ENCODE peak calls at places on chromosomes 2 and 18, in four cellular contexts. One of them, this sample, is unnamed.

GRCh38 chr2:204064119-204064518 is 127.6 kb downstream of the ICOS start:
- DNase-seq in OCI-LY7: no peak
- DNase-seq in AG09309: no peak
- DNase-seq in uterus: no peak
- DNase-seq in this sample: no peak

GRCh38 chr2:110832740-110833139 is 100.4 kb downstream of the ACOXL start:
- DNase-seq in AG09309: no peak
- DNase-seq in OCI-LY7: peak
- DNase-seq in uterus: no peak
- DNase-seq in this sample: no peak

GRCh38 chr2:121356058-121356640 is 71.1 kb upstream of the TFCP2L1 start:
- DNase-seq in OCI-LY7: peak
- DNase-seq in uterus: no peak
- DNase-seq in AG09309: peak
- DNase-seq in this sample: peak

GRCh38 chr18:13660510-13660909 is 65.8 kb downstream of the FAM210A start:
- DNase-seq in AG09309: no peak
- DNase-seq in uterus: no peak
- DNase-seq in OCI-LY7: no peak
- DNase-seq in this sample: no peak

GRCh38 chr2:237227190-237227988 is 141.7 kb downstream of the COPS8 start:
- DNase-seq in OCI-LY7: no peak
- DNase-seq in uterus: no peak
- DNase-seq in AG09309: peak
- DNase-seq in this sample: no peak

GRCh38 chr2:45119038-45119437 is 109.8 kb upstream of the SIX2 start:
- DNase-seq in AG09309: no peak
- DNase-seq in uterus: no peak
- DNase-seq in OCI-LY7: no peak
- DNase-seq in this sample: no peak

GRCh38 chr2:231708773-231709635 is 679 bp downstream of the PTMA start:
- DNase-seq in AG09309: no peak
- DNase-seq in uterus: peak
- DNase-seq in OCI-LY7: peak
- DNase-seq in this sample: no peak

GRCh38 chr18:75213610-75214009 is 3.0 kb downstream of the TSHZ1 start:
- DNase-seq in AG09309: peak
- DNase-seq in uterus: no peak
- DNase-seq in OCI-LY7: no peak
- DNase-seq in this sample: no peak

GRCh38 chr18:35923939-35924338 is 48.5 kb upstream of the RMP24 start:
- DNase-seq in OCI-LY7: no peak
- DNase-seq in AG09309: no peak
- DNase-seq in uterus: no peak
- DNase-seq in this sample: no peak

GRCh38 chr2:180573951-180574350 is 406.5 kb upstream of the UBE2E3 start:
- DNase-seq in OCI-LY7: no peak
- DNase-seq in AG09309: no peak
- DNase-seq in uterus: no peak
- DNase-seq in this sample: no peak

GRCh38 chr2:84904717-84905174 is 710 bp upstream of the TMSB10 start:
- DNase-seq in AG09309: no peak
- DNase-seq in uterus: peak
- DNase-seq in OCI-LY7: peak
- DNase-seq in this sample: no peak

GRCh38 chr2:207758010-207758409 is 11.7 kb downstream of the FZD5 start:
- DNase-seq in uterus: no peak
- DNase-seq in OCI-LY7: no peak
- DNase-seq in AG09309: no peak
- DNase-seq in this sample: no peak

GRCh38 chr2:214365549-214365948 is 45.3 kb upstream of the VWC2L start:
- DNase-seq in AG09309: no peak
- DNase-seq in uterus: no peak
- DNase-seq in OCI-LY7: no peak
- DNase-seq in this sample: no peak
- TF ChIP-seq CTCF in AG09309: no peak
- TF ChIP-seq CTCF in uterus: no peak
- TF ChIP-seq CTCF in OCI-LY7: no peak
- TF ChIP-seq CTCF in this sample: no peak

GRCh38 chr18:76522104-76522503 is 27.1 kb upstream of the ZNF516 start:
- DNase-seq in uterus: no peak
- DNase-seq in OCI-LY7: no peak
- DNase-seq in AG09309: no peak
- DNase-seq in this sample: no peak

GRCh38 chr18:76518073-76518472 is 23.0 kb upstream of the ZNF516 start:
- DNase-seq in uterus: no peak
- DNase-seq in OCI-LY7: no peak
- DNase-seq in AG09309: no peak
- DNase-seq in this sample: no peak

GRCh38 chr18:76519156-76519549 is 24.1 kb upstream of the ZNF516 start:
- DNase-seq in uterus: no peak
- DNase-seq in AG09309: no peak
- DNase-seq in OCI-LY7: no peak
- DNase-seq in this sample: no peak

GRCh38 chr18:76521367-76521766 is 26.3 kb upstream of the ZNF516 start:
- DNase-seq in uterus: no peak
- DNase-seq in AG09309: no peak
- DNase-seq in OCI-LY7: no peak
- DNase-seq in this sample: no peak

GRCh38 chr18:76518543-76519155 is 23.6 kb upstream of the ZNF516 start:
- DNase-seq in AG09309: no peak
- DNase-seq in uterus: peak
- DNase-seq in OCI-LY7: no peak
- DNase-seq in this sample: no peak
- TF ChIP-seq CTCF in AG09309: no peak
- TF ChIP-seq CTCF in uterus: peak
- TF ChIP-seq CTCF in OCI-LY7: no peak
- TF ChIP-seq CTCF in this sample: no peak

GRCh38 chr2:215797676-215798075 is 215.7 kb downstream of the MREG start:
- DNase-seq in AG09309: no peak
- DNase-seq in OCI-LY7: no peak
- DNase-seq in uterus: no peak
- DNase-seq in this sample: no peak

GRCh38 chr2:215793747-215794595 is 219.4 kb downstream of the MREG start:
- DNase-seq in AG09309: peak
- DNase-seq in OCI-LY7: no peak
- DNase-seq in uterus: no peak
- DNase-seq in this sample: no peak

GRCh38 chr2:215791481-215791937 is 221.8 kb downstream of the MREG start:
- DNase-seq in OCI-LY7: no peak
- DNase-seq in uterus: no peak
- DNase-seq in AG09309: no peak
- DNase-seq in this sample: no peak

GRCh38 chr2:215796160-215796559 is 217.2 kb downstream of the MREG start:
- DNase-seq in OCI-LY7: no peak
- DNase-seq in AG09309: peak
- DNase-seq in uterus: peak
- DNase-seq in this sample: no peak

GRCh38 chr2:215794829-215795546 is 218.4 kb downstream of the MREG start:
- DNase-seq in OCI-LY7: peak
- DNase-seq in AG09309: no peak
- DNase-seq in uterus: no peak
- DNase-seq in this sample: no peak
- TF ChIP-seq CTCF in OCI-LY7: peak
- TF ChIP-seq CTCF in AG09309: no peak
- TF ChIP-seq CTCF in uterus: no peak
- TF ChIP-seq CTCF in this sample: no peak

GRCh38 chr2:58110765-58111164 is 64.2 kb downstream of the VRK2 start:
- DNase-seq in OCI-LY7: no peak
- DNase-seq in uterus: no peak
- DNase-seq in AG09309: no peak
- DNase-seq in this sample: no peak
- TF ChIP-seq CTCF in OCI-LY7: peak
- TF ChIP-seq CTCF in uterus: no peak
- TF ChIP-seq CTCF in AG09309: no peak
- TF ChIP-seq CTCF in this sample: no peak

GRCh38 chr2:86371482-86372002 is 34.1 kb upstream of the REEP1 start:
- DNase-seq in uterus: no peak
- DNase-seq in AG09309: no peak
- DNase-seq in OCI-LY7: no peak
- DNase-seq in this sample: no peak

GRCh38 chr2:86375623-86376022 is 38.2 kb upstream of the REEP1 start:
- DNase-seq in uterus: no peak
- DNase-seq in AG09309: no peak
- DNase-seq in OCI-LY7: no peak
- DNase-seq in this sample: no peak

GRCh38 chr2:86370579-86370978 is 33.2 kb upstream of the REEP1 start:
- DNase-seq in uterus: no peak
- DNase-seq in AG09309: no peak
- DNase-seq in OCI-LY7: no peak
- DNase-seq in this sample: no peak

GRCh38 chr2:86372133-86372532 is 34.7 kb upstream of the REEP1 start:
- DNase-seq in AG09309: no peak
- DNase-seq in uterus: no peak
- DNase-seq in OCI-LY7: peak
- DNase-seq in this sample: no peak

GRCh38 chr2:86372641-86373502 is 35.4 kb upstream of the REEP1 start:
- DNase-seq in AG09309: no peak
- DNase-seq in uterus: peak
- DNase-seq in OCI-LY7: peak
- DNase-seq in this sample: no peak
- TF ChIP-seq CTCF in AG09309: peak
- TF ChIP-seq CTCF in uterus: peak
- TF ChIP-seq CTCF in OCI-LY7: peak
- TF ChIP-seq CTCF in this sample: peak

GRCh38 chr2:175135177-175135576 is 32.8 kb downstream of the ATF2 start:
- DNase-seq in OCI-LY7: no peak
- DNase-seq in AG09309: no peak
- DNase-seq in uterus: no peak
- DNase-seq in this sample: no peak
- TF ChIP-seq CTCF in OCI-LY7: no peak
- TF ChIP-seq CTCF in AG09309: no peak
- TF ChIP-seq CTCF in uterus: no peak
- TF ChIP-seq CTCF in this sample: no peak

GRCh38 chr2:43227830-43228280 is 1.4 kb upstream of the ZFP36L2 start:
- DNase-seq in AG09309: no peak
- DNase-seq in OCI-LY7: no peak
- DNase-seq in uterus: no peak
- DNase-seq in this sample: peak
- TF ChIP-seq CTCF in AG09309: no peak
- TF ChIP-seq CTCF in OCI-LY7: no peak
- TF ChIP-seq CTCF in uterus: no peak
- TF ChIP-seq CTCF in this sample: no peak

GRCh38 chr2:109028280-109028679 is 39.3 kb upstream of the EDAR start:
- DNase-seq in OCI-LY7: no peak
- DNase-seq in AG09309: no peak
- DNase-seq in uterus: no peak
- DNase-seq in this sample: no peak

GRCh38 chr2:109029444-109030193 is 40.6 kb upstream of the EDAR start:
- DNase-seq in AG09309: no peak
- DNase-seq in uterus: no peak
- DNase-seq in OCI-LY7: no peak
- DNase-seq in this sample: no peak

GRCh38 chr2:109028738-109029443 is 39.9 kb upstream of the EDAR start:
- DNase-seq in uterus: no peak
- DNase-seq in OCI-LY7: no peak
- DNase-seq in AG09309: no peak
- DNase-seq in this sample: no peak

GRCh38 chr2:109024477-109024876 is 35.5 kb upstream of the EDAR start:
- DNase-seq in AG09309: no peak
- DNase-seq in OCI-LY7: no peak
- DNase-seq in uterus: no peak
- DNase-seq in this sample: no peak

DNA sequence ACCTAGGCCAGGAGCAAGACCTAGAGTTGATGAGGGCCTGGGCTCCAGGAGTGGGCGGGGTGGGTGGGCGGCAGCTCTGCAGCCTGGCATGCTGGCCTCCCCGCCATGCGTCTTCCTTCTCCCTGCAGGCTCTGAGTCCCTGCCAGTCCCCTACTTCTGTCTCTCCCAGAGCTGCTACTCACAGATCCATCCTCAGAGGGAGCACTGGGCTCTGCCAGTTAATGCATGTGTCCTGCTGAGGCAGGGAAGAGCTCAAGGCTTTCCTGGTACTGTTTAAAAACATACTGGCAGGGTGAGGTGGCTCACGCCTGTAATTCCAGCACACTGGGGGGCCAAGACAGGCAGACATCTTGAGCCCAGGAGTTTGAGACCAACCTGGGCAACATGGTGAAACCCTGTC is 38.7 kb upstream of the EDAR start:
- DNase-seq in uterus: no peak
- DNase-seq in AG09309: no peak
- DNase-seq in OCI-LY7: no peak
- DNase-seq in this sample: no peak
- TF ChIP-seq CTCF in uterus: no peak
- TF ChIP-seq CTCF in AG09309: no peak
- TF ChIP-seq CTCF in OCI-LY7: no peak
- TF ChIP-seq CTCF in this sample: no peak

GRCh38 chr2:118763797-118764196 is 83.7 kb downstream of the EN1 start:
- DNase-seq in OCI-LY7: no peak
- DNase-seq in AG09309: no peak
- DNase-seq in uterus: no peak
- DNase-seq in this sample: no peak
- TF ChIP-seq CTCF in OCI-LY7: peak
- TF ChIP-seq CTCF in AG09309: peak
- TF ChIP-seq CTCF in uterus: no peak
- TF ChIP-seq CTCF in this sample: no peak